ENCODE peak calls at places on chromosomes 6 and 20, in five cellular contexts. One of them, this sample, is unnamed.

GRCh38 chr6:71197267-71197666 is 91.3 kb upstream of the OGFRL1 start:
- DNase-seq in prostate gland: no peak
- DNase-seq in GM12878: no peak
- DNase-seq in transverse colon: no peak
- DNase-seq in HCT116: no peak
- DNase-seq in this sample: no peak

GRCh38 chr20:16621435-16622141 is 48.3 kb upstream of the KIF16B start:
- DNase-seq in GM12878: no peak
- DNase-seq in transverse colon: no peak
- DNase-seq in prostate gland: no peak
- DNase-seq in HCT116: no peak
- DNase-seq in this sample: no peak

GRCh38 chr6:81366970-81367369 is 385.5 kb downstream of the TENT5A start:
- DNase-seq in HCT116: no peak
- DNase-seq in prostate gland: no peak
- DNase-seq in transverse colon: no peak
- DNase-seq in GM12878: no peak
- DNase-seq in this sample: no peak

GRCh38 chr20:58075980-58076749 is 152.3 kb downstream of the ANKRD60 start:
- DNase-seq in HCT116: no peak
- DNase-seq in transverse colon: no peak
- DNase-seq in prostate gland: no peak
- DNase-seq in GM12878: no peak
- DNase-seq in this sample: no peak

GRCh38 chr6:106411643-106412200 is 51.2 kb downstream of the CRYBG1 start:
- DNase-seq in prostate gland: no peak
- DNase-seq in GM12878: no peak
- DNase-seq in transverse colon: peak
- DNase-seq in HCT116: no peak
- DNase-seq in this sample: no peak

GRCh38 chr20:48457261-48458002 is 370.4 kb downstream of the PREX1 start:
- DNase-seq in transverse colon: no peak
- DNase-seq in prostate gland: no peak
- DNase-seq in HCT116: no peak
- DNase-seq in GM12878: no peak
- DNase-seq in this sample: no peak

GRCh38 chr20:8423482-8423881 is 291.4 kb downstream of the PLCB1 start:
- DNase-seq in GM12878: no peak
- DNase-seq in prostate gland: no peak
- DNase-seq in HCT116: no peak
- DNase-seq in transverse colon: no peak
- DNase-seq in this sample: no peak

GRCh38 chr6:157267109-157267611 is 56.2 kb downstream of the TMEM242 start:
- DNase-seq in HCT116: no peak
- DNase-seq in prostate gland: no peak
- DNase-seq in transverse colon: no peak
- DNase-seq in GM12878: no peak
- DNase-seq in this sample: no peak

GRCh38 chr6:35919085-35919826 is 1.6 kb downstream of the SRPK1 start:
- DNase-seq in transverse colon: no peak
- DNase-seq in prostate gland: no peak
- DNase-seq in HCT116: no peak
- DNase-seq in GM12878: no peak
- DNase-seq in this sample: no peak

GRCh38 chr20:15851576-15852075 is 721.6 kb downstream of the KIF16B start:
- DNase-seq in HCT116: no peak
- DNase-seq in prostate gland: no peak
- DNase-seq in transverse colon: no peak
- DNase-seq in GM12878: no peak
- DNase-seq in this sample: no peak

GRCh38 chr20:49727894-49728885 is 14.5 kb upstream of the B4GALT5 start:
- DNase-seq in prostate gland: no peak
- DNase-seq in transverse colon: no peak
- DNase-seq in GM12878: no peak
- DNase-seq in HCT116: no peak
- DNase-seq in this sample: no peak

GRCh38 chr20:61292391-61292790 is 40.3 kb downstream of the CDH4 start:
- DNase-seq in HCT116: no peak
- DNase-seq in transverse colon: no peak
- DNase-seq in prostate gland: no peak
- DNase-seq in GM12878: no peak
- DNase-seq in this sample: no peak

GRCh38 chr6:63760199-63760598 is 124.6 kb downstream of the PHF3 start:
- DNase-seq in GM12878: no peak
- DNase-seq in prostate gland: no peak
- DNase-seq in HCT116: no peak
- DNase-seq in transverse colon: no peak
- DNase-seq in this sample: no peak

GRCh38 chr6:34970487-34970886 is 81.4 kb downstream of the ANKS1A start:
- DNase-seq in prostate gland: no peak
- DNase-seq in GM12878: no peak
- DNase-seq in HCT116: no peak
- DNase-seq in transverse colon: no peak
- DNase-seq in this sample: no peak

GRCh38 chr20:10404959-10405530 is 29.0 kb downstream of the MKKS start:
- DNase-seq in prostate gland: no peak
- DNase-seq in HCT116: no peak
- DNase-seq in GM12878: no peak
- DNase-seq in transverse colon: no peak
- DNase-seq in this sample: no peak

GRCh38 chr6:445571-446417 is 54.2 kb downstream of the IRF4 start:
- DNase-seq in prostate gland: no peak
- DNase-seq in transverse colon: no peak
- DNase-seq in HCT116: no peak
- DNase-seq in GM12878: no peak
- DNase-seq in this sample: no peak

GRCh38 chr6:83707829-83708545 is 914 bp downstream of the SNAP91 start:
- DNase-seq in transverse colon: no peak
- DNase-seq in GM12878: no peak
- DNase-seq in HCT116: no peak
- DNase-seq in prostate gland: peak
- DNase-seq in this sample: no peak

GRCh38 chr6:19837511-19838441 is 606 bp downstream of the ID4 start:
- DNase-seq in HCT116: no peak
- DNase-seq in prostate gland: peak
- DNase-seq in GM12878: no peak
- DNase-seq in transverse colon: peak
- DNase-seq in this sample: no peak

GRCh38 chr6:134247271-134247833 is 70.6 kb downstream of the SGK1 start:
- DNase-seq in GM12878: peak
- DNase-seq in transverse colon: peak
- DNase-seq in HCT116: no peak
- DNase-seq in prostate gland: no peak
- DNase-seq in this sample: peak

GRCh38 chr20:56343861-56344381 is 14.9 kb upstream of the FAM210B start:
- DNase-seq in HCT116: no peak
- DNase-seq in transverse colon: peak
- DNase-seq in GM12878: no peak
- DNase-seq in prostate gland: peak
- DNase-seq in this sample: peak

GRCh38 chr6:105226598-105227291 is 46.9 kb upstream of the POPDC3 start:
- DNase-seq in prostate gland: no peak
- DNase-seq in GM12878: no peak
- DNase-seq in transverse colon: no peak
- DNase-seq in HCT116: no peak
- DNase-seq in this sample: no peak

GRCh38 chr6:108609276-108609769 is 48.6 kb downstream of the FOXO3 start:
- DNase-seq in transverse colon: no peak
- DNase-seq in GM12878: no peak
- DNase-seq in HCT116: peak
- DNase-seq in prostate gland: no peak
- DNase-seq in this sample: no peak

GRCh38 chr6:35804996-35805736 is at the start of gene LHFPL5:
- DNase-seq in GM12878: no peak
- DNase-seq in HCT116: no peak
- DNase-seq in prostate gland: no peak
- DNase-seq in transverse colon: peak
- DNase-seq in this sample: peak

GRCh38 chr6:87922947-87923330 is 124.7 kb upstream of the SPACA1 start:
- DNase-seq in HCT116: no peak
- DNase-seq in prostate gland: no peak
- DNase-seq in GM12878: peak
- DNase-seq in transverse colon: no peak
- DNase-seq in this sample: peak

GRCh38 chr6:26122793-26123674 is 35.8 kb downstream of the HFE start:
- DNase-seq in GM12878: peak
- DNase-seq in prostate gland: peak
- DNase-seq in transverse colon: peak
- DNase-seq in HCT116: peak
- DNase-seq in this sample: peak
- TF ChIP-seq POLR2A in GM12878: peak
- TF ChIP-seq POLR2A in prostate gland: peak
- TF ChIP-seq POLR2A in transverse colon: peak
- TF ChIP-seq POLR2A in HCT116: peak
- TF ChIP-seq POLR2A in this sample: peak

GRCh38 chr20:1376007-1376406 is 16.8 kb downstream of the FKBP1A start:
- DNase-seq in prostate gland: no peak
- DNase-seq in transverse colon: no peak
- DNase-seq in HCT116: no peak
- DNase-seq in GM12878: no peak
- DNase-seq in this sample: no peak

GRCh38 chr20:1376453-1377270 is 16.2 kb downstream of the FKBP1A start:
- DNase-seq in HCT116: no peak
- DNase-seq in GM12878: no peak
- DNase-seq in transverse colon: no peak
- DNase-seq in prostate gland: no peak
- DNase-seq in this sample: no peak

GRCh38 chr20:1377341-1377871 is 15.4 kb downstream of the FKBP1A start:
- DNase-seq in HCT116: no peak
- DNase-seq in GM12878: no peak
- DNase-seq in prostate gland: no peak
- DNase-seq in transverse colon: no peak
- DNase-seq in this sample: no peak

GRCh38 chr20:1374246-1374645 is 18.6 kb downstream of the FKBP1A start:
- DNase-seq in HCT116: no peak
- DNase-seq in prostate gland: no peak
- DNase-seq in GM12878: no peak
- DNase-seq in transverse colon: no peak
- DNase-seq in this sample: no peak

DNA sequence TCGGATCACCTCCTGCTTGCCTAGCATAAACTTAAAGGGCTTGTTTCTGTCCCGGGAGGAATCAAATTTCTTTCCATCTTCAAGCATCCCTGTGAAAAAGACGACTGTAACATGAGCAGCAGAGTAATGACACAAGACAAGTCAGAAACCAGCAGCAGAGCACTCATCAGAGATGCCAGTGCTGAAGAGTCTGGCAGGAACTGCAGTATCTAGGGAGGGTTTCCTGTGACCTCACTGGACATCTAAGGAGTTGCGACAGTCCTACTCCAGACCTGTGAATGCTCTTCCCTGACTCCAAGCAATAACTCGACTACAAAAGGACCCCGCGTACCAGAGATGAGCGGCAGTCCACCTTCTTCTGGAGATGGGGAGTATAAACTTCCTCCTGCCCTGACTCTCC is 17.3 kb downstream of the FKBP1A start:
- DNase-seq in GM12878: no peak
- DNase-seq in prostate gland: no peak
- DNase-seq in HCT116: no peak
- DNase-seq in transverse colon: no peak
- DNase-seq in this sample: no peak
- TF ChIP-seq POLR2AphosphoS5 in GM12878: no peak
- TF ChIP-seq POLR2AphosphoS5 in prostate gland: no peak
- TF ChIP-seq POLR2AphosphoS5 in HCT116: no peak
- TF ChIP-seq POLR2AphosphoS5 in transverse colon: no peak
- TF ChIP-seq POLR2AphosphoS5 in this sample: no peak

DNA sequence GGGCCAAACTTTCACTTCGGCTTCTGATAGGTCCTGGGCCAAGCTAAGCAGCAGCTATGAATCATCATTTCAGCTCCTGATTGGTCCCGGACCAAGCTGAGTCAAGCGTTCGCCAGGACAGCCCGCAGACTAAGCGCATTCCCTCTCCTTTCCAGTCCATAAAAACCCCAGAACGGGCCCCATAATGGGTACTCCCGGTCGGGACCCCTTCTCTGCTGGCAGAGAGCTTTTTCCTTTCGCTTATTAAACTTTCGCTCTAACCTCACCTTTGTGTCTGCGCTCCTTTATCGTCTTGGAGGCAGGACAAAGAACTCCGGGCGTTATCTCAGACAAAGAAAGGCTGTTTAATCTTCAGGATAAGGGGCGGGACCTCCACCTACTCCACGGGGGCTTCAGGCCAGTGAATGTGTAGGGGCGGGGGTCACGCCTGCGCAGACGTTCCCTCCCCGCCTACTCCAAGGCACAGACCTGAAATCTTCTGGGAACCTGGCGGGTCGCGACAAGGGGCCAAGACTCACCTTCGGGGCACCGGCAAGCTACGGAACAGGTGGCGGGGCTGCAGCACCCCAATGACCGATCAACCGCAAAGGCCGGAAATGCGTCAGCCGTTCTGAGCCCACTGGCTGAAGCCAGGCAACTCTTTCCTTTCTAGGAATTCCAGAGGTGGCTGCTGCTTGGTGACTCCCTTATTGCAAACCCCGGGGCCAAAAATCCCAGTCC is at the start of gene ZSCAN31:
- DNase-seq in transverse colon: peak
- DNase-seq in GM12878: peak
- DNase-seq in prostate gland: peak
- DNase-seq in HCT116: peak
- DNase-seq in this sample: peak
- TF ChIP-seq POLR2A in transverse colon: peak
- TF ChIP-seq POLR2A in GM12878: peak
- TF ChIP-seq POLR2A in prostate gland: peak
- TF ChIP-seq POLR2A in HCT116: peak
- TF ChIP-seq POLR2A in this sample: peak

GRCh38 chr6:147776631-147777030 is 268.1 kb downstream of the SAMD5 start:
- DNase-seq in GM12878: no peak
- DNase-seq in prostate gland: no peak
- DNase-seq in HCT116: no peak
- DNase-seq in transverse colon: no peak
- DNase-seq in this sample: no peak

GRCh38 chr6:147787407-147787806 is 278.9 kb downstream of the SAMD5 start:
- DNase-seq in prostate gland: no peak
- DNase-seq in GM12878: no peak
- DNase-seq in HCT116: no peak
- DNase-seq in transverse colon: no peak
- DNase-seq in this sample: no peak

GRCh38 chr6:147784371-147784770 is 275.9 kb downstream of the SAMD5 start:
- DNase-seq in HCT116: no peak
- DNase-seq in GM12878: no peak
- DNase-seq in transverse colon: no peak
- DNase-seq in prostate gland: no peak
- DNase-seq in this sample: no peak

GRCh38 chr6:147779624-147780023 is 271.1 kb downstream of the SAMD5 start:
- DNase-seq in HCT116: no peak
- DNase-seq in prostate gland: no peak
- DNase-seq in GM12878: no peak
- DNase-seq in transverse colon: no peak
- DNase-seq in this sample: no peak

DNA sequence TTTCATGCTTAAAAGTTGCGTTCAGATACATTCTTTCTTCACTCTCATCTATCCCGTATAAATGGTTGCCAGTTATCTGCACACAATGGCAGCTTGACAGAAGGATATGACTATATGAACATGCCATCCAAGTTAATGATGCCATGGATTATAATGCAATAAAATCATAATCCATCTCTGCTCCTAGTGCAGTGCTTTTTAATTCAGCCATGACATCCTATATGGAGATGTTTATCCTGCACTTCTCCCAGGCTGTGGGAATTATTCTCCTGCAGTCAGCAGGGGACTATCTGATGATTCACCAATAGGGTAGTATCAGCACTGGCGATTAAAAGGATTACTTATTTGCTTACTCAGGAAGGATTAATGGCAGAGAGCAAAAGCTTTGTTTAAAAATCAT is 273.8 kb downstream of the SAMD5 start:
- DNase-seq in HCT116: no peak
- DNase-seq in prostate gland: no peak
- DNase-seq in transverse colon: no peak
- DNase-seq in GM12878: no peak
- DNase-seq in this sample: no peak
- TF ChIP-seq POLR2AphosphoS5 in HCT116: no peak
- TF ChIP-seq POLR2AphosphoS5 in prostate gland: no peak
- TF ChIP-seq POLR2AphosphoS5 in transverse colon: no peak
- TF ChIP-seq POLR2AphosphoS5 in GM12878: no peak
- TF ChIP-seq POLR2AphosphoS5 in this sample: no peak